ENCODE peak calls at places on chromosomes 11 and 22, in seven cellular contexts. A is brain microvascular endothelial cell, W is hepatocyte, G is pancreas, T is B cell, N is HFFc6, K is bronchial epithelial cell. B is an unnamed sample.

GRCh38 chr22:37633693-37634504 is 5.6 kb upstream of the SH3BP1 start:
- DNase-seq in W (peak), K (no peak), G (peak), T (peak), A (peak), N (peak), B (no peak)

GRCh38 chr11:86421976-86422770 is 47.5 kb downstream of the CCDC81 start:
- DNase-seq in N (no peak), W (no peak), G (no peak), T (no peak), A (no peak), K (no peak), B (no peak)

GRCh38 chr11:30741039-30741550 is 154.9 kb upstream of the MPPED2 start:
- DNase-seq in W (peak), N (no peak), T (no peak), G (no peak), A (no peak), K (peak), B (peak)

GRCh38 chr11:59053387-59053786 is 32.7 kb upstream of the GLYATL1B start:
- DNase-seq in W (peak), G (peak), A (peak), T (peak), K (peak), N (peak), B (peak)

GRCh38 chr11:134278356-134278755 is 2.2 kb downstream of the GLB1L3 start:
- DNase-seq in W (no peak), G (no peak), N (no peak), K (no peak), A (no peak), T (no peak), B (no peak)

GRCh38 chr22:22761963-22762772 is 117.8 kb downstream of the GGTLC2 start:
- DNase-seq in G (no peak), N (no peak), K (no peak), A (no peak), W (no peak), T (no peak), B (no peak)

GRCh38 chr11:118892515-118892914 is 8.8 kb downstream of the CXCR5 start:
- DNase-seq in T (peak), N (no peak), W (no peak), G (peak), K (no peak), A (no peak), B (no peak)

GRCh38 chr22:37163618-37164534 is 14.2 kb upstream of the IL2RB start:
- DNase-seq in G (no peak), A (no peak), W (no peak), T (no peak), N (no peak), K (no peak), B (no peak)

GRCh38 chr11:69518081-69518950 is 36.9 kb downstream of the LINC01488 start:
- DNase-seq in N (peak), W (no peak), K (peak), G (no peak), A (peak), T (no peak), B (peak)

GRCh38 chr11:59758638-59759037 is 3.5 kb downstream of the STX3 start:
- DNase-seq in A (no peak), G (no peak), W (no peak), N (no peak), T (no peak), K (no peak), B (no peak)

GRCh38 chr11:92964471-92964870 is 5.0 kb upstream of the MTNR1B start:
- DNase-seq in G (no peak), T (no peak), N (no peak), A (no peak), W (peak), K (peak), B (peak)

GRCh38 chr11:63527667-63528066 is 8.9 kb upstream of the PLAAT4 start:
- DNase-seq in G (no peak), A (no peak), K (no peak), T (no peak), N (no peak), W (no peak), B (no peak)

GRCh38 chr11:79049627-79050238 is 391.1 kb downstream of the TENM4 start:
- DNase-seq in G (no peak), W (peak), K (no peak), A (no peak), N (no peak), T (no peak), B (no peak)

GRCh38 chr22:36528336-36528735 is 630 bp downstream of the EIF3D start:
- DNase-seq in K (no peak), N (no peak), W (peak), T (no peak), G (no peak), A (no peak), B (no peak)

GRCh38 chr11:18368236-18368635 is 26.1 kb upstream of the LDHA start:
- DNase-seq in W (no peak), K (peak), T (no peak), A (peak), G (no peak), N (peak), B (no peak)

GRCh38 chr22:40462195-40462988 is 92.0 kb downstream of the SGSM3 start:
- DNase-seq in A (no peak), G (no peak), N (no peak), K (no peak), W (no peak), T (no peak), B (no peak)

GRCh38 chr11:10669258-10670033 is 24.1 kb downstream of the IRAG1 start:
- DNase-seq in K (no peak), G (no peak), A (peak), T (no peak), W (peak), N (peak), B (peak)

GRCh38 chr11:60280412-60280811 is at the start of gene MS4A4A:
- DNase-seq in K (no peak), W (no peak), N (no peak), G (no peak), T (peak), A (no peak), B (no peak)

GRCh38 chr11:65224939-65225283 is 36.9 kb upstream of the POLA2 start:
- DNase-seq in N (peak), A (peak), K (peak), G (no peak), T (no peak), W (peak), B (peak)

GRCh38 chr11:106943089-106943488 is 75.2 kb downstream of the GUCY1A2 start:
- DNase-seq in A (no peak), N (no peak), K (no peak), T (no peak), G (no peak), W (no peak), B (no peak)

GRCh38 chr11:14269956-14270355 is 89.0 kb downstream of the RRAS2 start:
- DNase-seq in A (no peak), N (no peak), W (no peak), G (no peak), K (no peak), T (peak), B (no peak)

GRCh38 chr11:72446929-72447753 is 12.8 kb upstream of the CLPB start:
- DNase-seq in N (peak), T (peak), A (peak), W (peak), K (peak), G (no peak), B (no peak)

GRCh38 chr22:50435701-50436115 is 39.1 kb downstream of the SBF1 start:
- DNase-seq in N (no peak), A (no peak), G (no peak), T (no peak), K (peak), W (no peak), B (no peak)

GRCh38 chr11:77191823-77192495 is 63.9 kb downstream of the MYO7A start:
- DNase-seq in W (peak), K (peak), T (peak), A (peak), N (no peak), G (peak), B (peak)

DNA sequence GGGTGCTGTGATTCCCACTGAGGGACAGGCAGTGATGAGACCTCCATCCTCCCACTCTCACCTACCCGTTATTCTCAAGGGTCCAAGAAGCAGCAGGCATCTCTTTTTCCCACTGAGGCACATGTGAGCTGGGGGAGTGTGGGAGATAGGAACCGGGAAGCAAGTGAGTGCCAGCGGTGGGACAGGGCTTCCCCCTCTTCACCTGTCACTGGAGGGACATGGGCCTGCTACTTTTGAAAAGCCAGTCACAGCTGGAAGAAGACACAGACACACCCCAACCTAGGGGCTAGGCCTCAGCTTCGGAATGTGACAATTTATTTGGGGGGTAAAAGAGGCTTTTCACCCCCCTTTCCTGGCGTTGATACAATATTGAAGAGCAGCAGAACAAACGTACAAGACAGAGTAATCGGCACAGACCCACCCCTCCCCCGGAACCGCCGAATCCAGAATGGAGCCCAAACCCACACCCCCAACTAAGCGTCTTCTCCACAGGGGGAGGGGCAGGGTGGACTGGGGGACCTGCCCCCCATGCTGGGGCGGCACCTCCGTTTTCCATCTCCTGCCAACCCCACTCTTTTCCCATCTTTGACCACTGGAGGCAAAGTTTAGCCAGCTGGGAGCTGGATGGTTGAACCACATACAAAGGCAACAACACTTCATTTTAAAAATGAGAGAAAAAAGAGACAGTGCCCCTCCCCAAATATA is 10.7 kb downstream of the CBX6 start:
- DNase-seq in K (no peak), A (no peak), T (no peak), W (no peak), N (peak), G (no peak), B (no peak)
- TF ChIP-seq CTCF in K (no peak), A (peak), T (no peak), W (no peak), N (peak), G (no peak), B (no peak)

DNA sequence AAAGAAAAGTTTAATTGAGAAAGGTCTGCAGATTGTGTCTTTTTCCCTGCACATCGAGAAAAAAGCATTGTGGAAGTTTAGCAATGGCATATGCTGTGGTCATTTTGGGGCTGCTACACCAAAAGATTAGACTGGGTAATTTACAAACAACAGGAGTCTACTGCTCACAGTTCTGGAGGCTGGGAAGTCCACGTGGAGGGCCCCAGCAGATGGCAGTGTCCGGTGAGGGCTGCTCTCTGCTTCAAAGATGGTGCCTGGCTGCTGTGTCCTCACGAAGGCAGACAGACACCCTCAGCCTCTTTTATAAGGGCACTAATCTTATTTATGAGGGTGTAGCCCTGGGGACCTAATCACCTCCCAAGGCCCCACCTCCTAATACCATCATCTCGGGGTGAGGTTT is 21.1 kb downstream of the PHF21B start:
- DNase-seq in A (no peak), W (no peak), G (no peak), K (no peak), N (no peak), T (no peak), B (no peak)
- TF ChIP-seq CTCF in A (peak), W (peak), G (no peak), K (no peak), N (peak), T (no peak), B (peak)

GRCh38 chr11:26137651-26138050 is 194.3 kb upstream of the ANO3 start:
- DNase-seq in T (no peak), K (peak), G (no peak), A (no peak), N (no peak), W (no peak), B (no peak)

GRCh38 chr11:26134053-26134452 is 197.9 kb upstream of the ANO3 start:
- DNase-seq in T (no peak), A (no peak), W (no peak), K (no peak), G (no peak), N (no peak), B (no peak)

GRCh38 chr11:26134481-26135355 is 197.2 kb upstream of the ANO3 start:
- DNase-seq in T (peak), K (peak), G (no peak), A (peak), N (no peak), W (peak), B (no peak)
- TF ChIP-seq CTCF in T (peak), K (peak), G (no peak), A (peak), N (peak), W (peak), B (peak)

GRCh38 chr11:96524475-96524874 is 134.7 kb downstream of the JRKL start:
- DNase-seq in A (peak), N (no peak), T (no peak), G (no peak), K (no peak), W (no peak), B (no peak)
- TF ChIP-seq CTCF in A (no peak), N (peak), T (no peak), G (no peak), K (no peak), W (peak), B (no peak)

B was measured in Caco-2.